ENCODE peak calls at places on chromosomes 7 and 10, in ten cellular contexts. One of them, this sample, is unnamed.

GRCh38 chr10:21238044-21238443 is 287.4 kb downstream of the SKIDA1 start:
- DNase-seq in AG09309: no peak
- DNase-seq in ACHN: no peak
- DNase-seq in CD4-positive, CD25-positive, alpha-beta regulatory T cell: no peak
- DNase-seq in stimulated activated CD4-positive, alpha-beta T cell treated with anti-CD3 and anti-CD28 coated beads, Interleukin-2, amount 100 ng/mL, for 4 hours: no peak
- DNase-seq in heart left ventricle: no peak
- DNase-seq in amniotic epithelial cell: no peak
- DNase-seq in T-helper 1 cell: no peak
- DNase-seq in HL-60: no peak
- DNase-seq in activated CD4-positive, alpha-beta T cell treated with anti-CD3 and anti-CD28 coated beads for 1 hour: no peak
- DNase-seq in this sample: no peak

GRCh38 chr7:30093351-30094019 is 41.3 kb upstream of the MTURN start:
- DNase-seq in T-helper 1 cell: no peak
- DNase-seq in CD4-positive, CD25-positive, alpha-beta regulatory T cell: no peak
- DNase-seq in ACHN: no peak
- DNase-seq in heart left ventricle: peak
- DNase-seq in activated CD4-positive, alpha-beta T cell treated with anti-CD3 and anti-CD28 coated beads for 1 hour: no peak
- DNase-seq in amniotic epithelial cell: peak
- DNase-seq in AG09309: peak
- DNase-seq in stimulated activated CD4-positive, alpha-beta T cell treated with anti-CD3 and anti-CD28 coated beads, Interleukin-2, amount 100 ng/mL, for 4 hours: no peak
- DNase-seq in HL-60: no peak
- DNase-seq in this sample: no peak

GRCh38 chr10:511101-511848 is 178.2 kb downstream of the DIP2C start:
- DNase-seq in T-helper 1 cell: peak
- DNase-seq in AG09309: peak
- DNase-seq in activated CD4-positive, alpha-beta T cell treated with anti-CD3 and anti-CD28 coated beads for 1 hour: peak
- DNase-seq in ACHN: peak
- DNase-seq in stimulated activated CD4-positive, alpha-beta T cell treated with anti-CD3 and anti-CD28 coated beads, Interleukin-2, amount 100 ng/mL, for 4 hours: peak
- DNase-seq in HL-60: peak
- DNase-seq in CD4-positive, CD25-positive, alpha-beta regulatory T cell: peak
- DNase-seq in amniotic epithelial cell: peak
- DNase-seq in heart left ventricle: peak
- DNase-seq in this sample: peak

GRCh38 chr10:30034433-30035137 is 24.8 kb downstream of the JCAD start:
- DNase-seq in activated CD4-positive, alpha-beta T cell treated with anti-CD3 and anti-CD28 coated beads for 1 hour: no peak
- DNase-seq in AG09309: no peak
- DNase-seq in heart left ventricle: no peak
- DNase-seq in CD4-positive, CD25-positive, alpha-beta regulatory T cell: no peak
- DNase-seq in T-helper 1 cell: no peak
- DNase-seq in ACHN: no peak
- DNase-seq in HL-60: no peak
- DNase-seq in stimulated activated CD4-positive, alpha-beta T cell treated with anti-CD3 and anti-CD28 coated beads, Interleukin-2, amount 100 ng/mL, for 4 hours: no peak
- DNase-seq in amniotic epithelial cell: no peak
- DNase-seq in this sample: no peak

GRCh38 chr10:89337493-89337892 is 9.7 kb downstream of the IFIT3 start:
- DNase-seq in heart left ventricle: no peak
- DNase-seq in CD4-positive, CD25-positive, alpha-beta regulatory T cell: no peak
- DNase-seq in activated CD4-positive, alpha-beta T cell treated with anti-CD3 and anti-CD28 coated beads for 1 hour: no peak
- DNase-seq in AG09309: no peak
- DNase-seq in T-helper 1 cell: no peak
- DNase-seq in amniotic epithelial cell: peak
- DNase-seq in stimulated activated CD4-positive, alpha-beta T cell treated with anti-CD3 and anti-CD28 coated beads, Interleukin-2, amount 100 ng/mL, for 4 hours: peak
- DNase-seq in ACHN: peak
- DNase-seq in HL-60: no peak
- DNase-seq in this sample: peak

GRCh38 chr7:47622946-47623640 is 41.2 kb upstream of the TNS3 start:
- DNase-seq in amniotic epithelial cell: peak
- DNase-seq in stimulated activated CD4-positive, alpha-beta T cell treated with anti-CD3 and anti-CD28 coated beads, Interleukin-2, amount 100 ng/mL, for 4 hours: no peak
- DNase-seq in HL-60: no peak
- DNase-seq in activated CD4-positive, alpha-beta T cell treated with anti-CD3 and anti-CD28 coated beads for 1 hour: no peak
- DNase-seq in AG09309: peak
- DNase-seq in heart left ventricle: peak
- DNase-seq in T-helper 1 cell: no peak
- DNase-seq in ACHN: no peak
- DNase-seq in CD4-positive, CD25-positive, alpha-beta regulatory T cell: no peak
- DNase-seq in this sample: peak

GRCh38 chr10:11684717-11685645 is 57.2 kb upstream of the ECHDC3 start:
- DNase-seq in activated CD4-positive, alpha-beta T cell treated with anti-CD3 and anti-CD28 coated beads for 1 hour: peak
- DNase-seq in ACHN: peak
- DNase-seq in T-helper 1 cell: peak
- DNase-seq in AG09309: peak
- DNase-seq in amniotic epithelial cell: peak
- DNase-seq in HL-60: no peak
- DNase-seq in CD4-positive, CD25-positive, alpha-beta regulatory T cell: peak
- DNase-seq in heart left ventricle: peak
- DNase-seq in stimulated activated CD4-positive, alpha-beta T cell treated with anti-CD3 and anti-CD28 coated beads, Interleukin-2, amount 100 ng/mL, for 4 hours: peak
- DNase-seq in this sample: peak

GRCh38 chr10:12540341-12540781 is 191.0 kb downstream of the CAMK1D start:
- DNase-seq in CD4-positive, CD25-positive, alpha-beta regulatory T cell: no peak
- DNase-seq in ACHN: no peak
- DNase-seq in T-helper 1 cell: no peak
- DNase-seq in amniotic epithelial cell: no peak
- DNase-seq in activated CD4-positive, alpha-beta T cell treated with anti-CD3 and anti-CD28 coated beads for 1 hour: no peak
- DNase-seq in AG09309: peak
- DNase-seq in stimulated activated CD4-positive, alpha-beta T cell treated with anti-CD3 and anti-CD28 coated beads, Interleukin-2, amount 100 ng/mL, for 4 hours: no peak
- DNase-seq in HL-60: no peak
- DNase-seq in heart left ventricle: no peak
- DNase-seq in this sample: peak

GRCh38 chr7:92246363-92247101 is 758 bp downstream of the ANKIB1 start:
- DNase-seq in heart left ventricle: peak
- DNase-seq in stimulated activated CD4-positive, alpha-beta T cell treated with anti-CD3 and anti-CD28 coated beads, Interleukin-2, amount 100 ng/mL, for 4 hours: no peak
- DNase-seq in AG09309: no peak
- DNase-seq in CD4-positive, CD25-positive, alpha-beta regulatory T cell: peak
- DNase-seq in T-helper 1 cell: no peak
- DNase-seq in activated CD4-positive, alpha-beta T cell treated with anti-CD3 and anti-CD28 coated beads for 1 hour: peak
- DNase-seq in HL-60: no peak
- DNase-seq in amniotic epithelial cell: peak
- DNase-seq in ACHN: peak
- DNase-seq in this sample: peak

GRCh38 chr10:102918817-102919236 is 733 bp downstream of the CNNM2 start:
- DNase-seq in HL-60: no peak
- DNase-seq in AG09309: no peak
- DNase-seq in ACHN: peak
- DNase-seq in activated CD4-positive, alpha-beta T cell treated with anti-CD3 and anti-CD28 coated beads for 1 hour: peak
- DNase-seq in T-helper 1 cell: peak
- DNase-seq in stimulated activated CD4-positive, alpha-beta T cell treated with anti-CD3 and anti-CD28 coated beads, Interleukin-2, amount 100 ng/mL, for 4 hours: no peak
- DNase-seq in amniotic epithelial cell: no peak
- DNase-seq in heart left ventricle: no peak
- DNase-seq in CD4-positive, CD25-positive, alpha-beta regulatory T cell: peak
- DNase-seq in this sample: no peak

GRCh38 chr10:99276848-99277486 is 41.3 kb upstream of the HPSE2 start:
- DNase-seq in AG09309: no peak
- DNase-seq in HL-60: no peak
- DNase-seq in amniotic epithelial cell: no peak
- DNase-seq in CD4-positive, CD25-positive, alpha-beta regulatory T cell: no peak
- DNase-seq in T-helper 1 cell: no peak
- DNase-seq in heart left ventricle: no peak
- DNase-seq in ACHN: peak
- DNase-seq in activated CD4-positive, alpha-beta T cell treated with anti-CD3 and anti-CD28 coated beads for 1 hour: no peak
- DNase-seq in stimulated activated CD4-positive, alpha-beta T cell treated with anti-CD3 and anti-CD28 coated beads, Interleukin-2, amount 100 ng/mL, for 4 hours: no peak
- DNase-seq in this sample: peak

GRCh38 chr10:60238408-60239100 is 151.1 kb downstream of the ANK3 start:
- DNase-seq in amniotic epithelial cell: peak
- DNase-seq in AG09309: peak
- DNase-seq in heart left ventricle: peak
- DNase-seq in activated CD4-positive, alpha-beta T cell treated with anti-CD3 and anti-CD28 coated beads for 1 hour: no peak
- DNase-seq in ACHN: peak
- DNase-seq in HL-60: no peak
- DNase-seq in CD4-positive, CD25-positive, alpha-beta regulatory T cell: no peak
- DNase-seq in stimulated activated CD4-positive, alpha-beta T cell treated with anti-CD3 and anti-CD28 coated beads, Interleukin-2, amount 100 ng/mL, for 4 hours: no peak
- DNase-seq in T-helper 1 cell: no peak
- DNase-seq in this sample: peak